ENCODE peak calls at places on chromosomes 11 and 22, in nine cellular contexts. One of them, this sample, is unnamed.

GRCh38 chr11:17639091-17639490 is 80.3 kb upstream of the MYOD1 start:
- DNase-seq in cardiac muscle cell: no peak
- DNase-seq in activated effector memory CD4-positive, alpha-beta T cell treated with anti-CD3 and anti-CD28 coated beads, Interleukin-2, amount 50 U/mL, for 16 hours: no peak
- DNase-seq in left ventricle myocardium superior: no peak
- DNase-seq in brain microvascular endothelial cell: no peak
- DNase-seq in stimulated activated CD4-positive, alpha-beta T cell treated with anti-CD3 and anti-CD28 coated beads, Interleukin-1b, Interleukin-23, amount 100 ng/mL, for 24 hours: no peak
- DNase-seq in neural crest cell: no peak
- DNase-seq in T-helper 9 cell: no peak
- DNase-seq in aorta: no peak
- DNase-seq in this sample: no peak

GRCh38 chr11:73114110-73114834 is 27.8 kb downstream of the FCHSD2 start:
- DNase-seq in cardiac muscle cell: no peak
- DNase-seq in stimulated activated CD4-positive, alpha-beta T cell treated with anti-CD3 and anti-CD28 coated beads, Interleukin-1b, Interleukin-23, amount 100 ng/mL, for 24 hours: no peak
- DNase-seq in neural crest cell: no peak
- DNase-seq in brain microvascular endothelial cell: no peak
- DNase-seq in aorta: no peak
- DNase-seq in T-helper 9 cell: no peak
- DNase-seq in left ventricle myocardium superior: no peak
- DNase-seq in activated effector memory CD4-positive, alpha-beta T cell treated with anti-CD3 and anti-CD28 coated beads, Interleukin-2, amount 50 U/mL, for 16 hours: no peak
- DNase-seq in this sample: no peak

GRCh38 chr11:68965901-68966868 is 14.6 kb downstream of the MRGPRD start:
- DNase-seq in neural crest cell: no peak
- DNase-seq in stimulated activated CD4-positive, alpha-beta T cell treated with anti-CD3 and anti-CD28 coated beads, Interleukin-1b, Interleukin-23, amount 100 ng/mL, for 24 hours: no peak
- DNase-seq in aorta: peak; percentile 62
- DNase-seq in cardiac muscle cell: no peak
- DNase-seq in brain microvascular endothelial cell: no peak
- DNase-seq in left ventricle myocardium superior: no peak
- DNase-seq in activated effector memory CD4-positive, alpha-beta T cell treated with anti-CD3 and anti-CD28 coated beads, Interleukin-2, amount 50 U/mL, for 16 hours: peak; percentile 65
- DNase-seq in T-helper 9 cell: no peak
- DNase-seq in this sample: no peak

GRCh38 chr22:45318168-45318557 is 8.4 kb downstream of the FAM118A start:
- DNase-seq in neural crest cell: no peak
- DNase-seq in stimulated activated CD4-positive, alpha-beta T cell treated with anti-CD3 and anti-CD28 coated beads, Interleukin-1b, Interleukin-23, amount 100 ng/mL, for 24 hours: peak; percentile 66
- DNase-seq in T-helper 9 cell: peak; percentile 79
- DNase-seq in left ventricle myocardium superior: peak; percentile 86
- DNase-seq in aorta: peak; percentile 95
- DNase-seq in activated effector memory CD4-positive, alpha-beta T cell treated with anti-CD3 and anti-CD28 coated beads, Interleukin-2, amount 50 U/mL, for 16 hours: peak; percentile 95
- DNase-seq in brain microvascular endothelial cell: peak; percentile 97
- DNase-seq in cardiac muscle cell: peak; percentile 44
- DNase-seq in this sample: peak; percentile 70

GRCh38 chr11:69010361-69010891 is 2.6 kb downstream of the MRGPRF start:
- DNase-seq in aorta: peak; percentile 81
- DNase-seq in neural crest cell: no peak
- DNase-seq in cardiac muscle cell: no peak
- DNase-seq in activated effector memory CD4-positive, alpha-beta T cell treated with anti-CD3 and anti-CD28 coated beads, Interleukin-2, amount 50 U/mL, for 16 hours: no peak
- DNase-seq in brain microvascular endothelial cell: no peak
- DNase-seq in left ventricle myocardium superior: no peak
- DNase-seq in stimulated activated CD4-positive, alpha-beta T cell treated with anti-CD3 and anti-CD28 coated beads, Interleukin-1b, Interleukin-23, amount 100 ng/mL, for 24 hours: no peak
- DNase-seq in T-helper 9 cell: no peak
- DNase-seq in this sample: no peak

GRCh38 chr11:126344291-126344970 is 11.1 kb upstream of the ST3GAL4 start:
- DNase-seq in T-helper 9 cell: no peak
- DNase-seq in aorta: no peak
- DNase-seq in activated effector memory CD4-positive, alpha-beta T cell treated with anti-CD3 and anti-CD28 coated beads, Interleukin-2, amount 50 U/mL, for 16 hours: no peak
- DNase-seq in cardiac muscle cell: no peak
- DNase-seq in neural crest cell: no peak
- DNase-seq in stimulated activated CD4-positive, alpha-beta T cell treated with anti-CD3 and anti-CD28 coated beads, Interleukin-1b, Interleukin-23, amount 100 ng/mL, for 24 hours: no peak
- DNase-seq in left ventricle myocardium superior: no peak
- DNase-seq in brain microvascular endothelial cell: no peak
- DNase-seq in this sample: no peak

GRCh38 chr11:64609436-64610047 is 18.5 kb downstream of the SLC22A12 start:
- DNase-seq in neural crest cell: no peak
- DNase-seq in cardiac muscle cell: no peak
- DNase-seq in T-helper 9 cell: no peak
- DNase-seq in brain microvascular endothelial cell: no peak
- DNase-seq in activated effector memory CD4-positive, alpha-beta T cell treated with anti-CD3 and anti-CD28 coated beads, Interleukin-2, amount 50 U/mL, for 16 hours: no peak
- DNase-seq in aorta: no peak
- DNase-seq in left ventricle myocardium superior: no peak
- DNase-seq in stimulated activated CD4-positive, alpha-beta T cell treated with anti-CD3 and anti-CD28 coated beads, Interleukin-1b, Interleukin-23, amount 100 ng/mL, for 24 hours: no peak
- DNase-seq in this sample: no peak

GRCh38 chr11:16603890-16604783 is 134.3 kb upstream of the C11orf58 start:
- DNase-seq in cardiac muscle cell: peak; percentile 45
- DNase-seq in T-helper 9 cell: no peak
- DNase-seq in activated effector memory CD4-positive, alpha-beta T cell treated with anti-CD3 and anti-CD28 coated beads, Interleukin-2, amount 50 U/mL, for 16 hours: no peak
- DNase-seq in left ventricle myocardium superior: peak; percentile 86
- DNase-seq in brain microvascular endothelial cell: peak; percentile 5
- DNase-seq in aorta: peak; percentile 82
- DNase-seq in stimulated activated CD4-positive, alpha-beta T cell treated with anti-CD3 and anti-CD28 coated beads, Interleukin-1b, Interleukin-23, amount 100 ng/mL, for 24 hours: no peak
- DNase-seq in neural crest cell: peak; percentile 30
- DNase-seq in this sample: peak; percentile 33

GRCh38 chr22:48082284-48082683 is 1319.8 kb downstream of the TBC1D22A start:
- DNase-seq in T-helper 9 cell: no peak
- DNase-seq in brain microvascular endothelial cell: no peak
- DNase-seq in neural crest cell: no peak
- DNase-seq in aorta: no peak
- DNase-seq in cardiac muscle cell: no peak
- DNase-seq in activated effector memory CD4-positive, alpha-beta T cell treated with anti-CD3 and anti-CD28 coated beads, Interleukin-2, amount 50 U/mL, for 16 hours: no peak
- DNase-seq in left ventricle myocardium superior: no peak
- DNase-seq in stimulated activated CD4-positive, alpha-beta T cell treated with anti-CD3 and anti-CD28 coated beads, Interleukin-1b, Interleukin-23, amount 100 ng/mL, for 24 hours: no peak
- DNase-seq in this sample: no peak

GRCh38 chr11:117807482-117808272 is 10.7 kb upstream of the DSCAML1 start:
- DNase-seq in brain microvascular endothelial cell: peak; percentile 69
- DNase-seq in activated effector memory CD4-positive, alpha-beta T cell treated with anti-CD3 and anti-CD28 coated beads, Interleukin-2, amount 50 U/mL, for 16 hours: peak; percentile 92
- DNase-seq in aorta: peak; percentile 92
- DNase-seq in T-helper 9 cell: peak; percentile 78
- DNase-seq in cardiac muscle cell: peak; percentile 82
- DNase-seq in neural crest cell: peak; percentile 82
- DNase-seq in stimulated activated CD4-positive, alpha-beta T cell treated with anti-CD3 and anti-CD28 coated beads, Interleukin-1b, Interleukin-23, amount 100 ng/mL, for 24 hours: peak; percentile 49
- DNase-seq in left ventricle myocardium superior: peak; percentile 90
- DNase-seq in this sample: peak; percentile 76

GRCh38 chr22:46632646-46633249 is 12.6 kb downstream of the GRAMD4 start:
- DNase-seq in T-helper 9 cell: no peak
- DNase-seq in aorta: no peak
- DNase-seq in left ventricle myocardium superior: peak; percentile 35
- DNase-seq in stimulated activated CD4-positive, alpha-beta T cell treated with anti-CD3 and anti-CD28 coated beads, Interleukin-1b, Interleukin-23, amount 100 ng/mL, for 24 hours: no peak
- DNase-seq in activated effector memory CD4-positive, alpha-beta T cell treated with anti-CD3 and anti-CD28 coated beads, Interleukin-2, amount 50 U/mL, for 16 hours: no peak
- DNase-seq in neural crest cell: no peak
- DNase-seq in cardiac muscle cell: no peak
- DNase-seq in brain microvascular endothelial cell: no peak
- DNase-seq in this sample: no peak

GRCh38 chr22:48921411-48921903 is 906.2 kb downstream of the BRD1 start:
- DNase-seq in brain microvascular endothelial cell: no peak
- DNase-seq in stimulated activated CD4-positive, alpha-beta T cell treated with anti-CD3 and anti-CD28 coated beads, Interleukin-1b, Interleukin-23, amount 100 ng/mL, for 24 hours: no peak
- DNase-seq in cardiac muscle cell: no peak
- DNase-seq in T-helper 9 cell: no peak
- DNase-seq in neural crest cell: no peak
- DNase-seq in aorta: peak; percentile 55
- DNase-seq in activated effector memory CD4-positive, alpha-beta T cell treated with anti-CD3 and anti-CD28 coated beads, Interleukin-2, amount 50 U/mL, for 16 hours: peak; percentile 34
- DNase-seq in left ventricle myocardium superior: no peak
- DNase-seq in this sample: no peak

GRCh38 chr11:132068556-132068955 is 698.1 kb downstream of the NTM start:
- DNase-seq in T-helper 9 cell: no peak
- DNase-seq in stimulated activated CD4-positive, alpha-beta T cell treated with anti-CD3 and anti-CD28 coated beads, Interleukin-1b, Interleukin-23, amount 100 ng/mL, for 24 hours: no peak
- DNase-seq in aorta: no peak
- DNase-seq in cardiac muscle cell: no peak
- DNase-seq in left ventricle myocardium superior: no peak
- DNase-seq in brain microvascular endothelial cell: no peak
- DNase-seq in activated effector memory CD4-positive, alpha-beta T cell treated with anti-CD3 and anti-CD28 coated beads, Interleukin-2, amount 50 U/mL, for 16 hours: no peak
- DNase-seq in neural crest cell: no peak
- DNase-seq in this sample: no peak

GRCh38 chr11:76459299-76459698 is 14.5 kb downstream of the EMSY start:
- DNase-seq in brain microvascular endothelial cell: no peak
- DNase-seq in neural crest cell: no peak
- DNase-seq in left ventricle myocardium superior: no peak
- DNase-seq in stimulated activated CD4-positive, alpha-beta T cell treated with anti-CD3 and anti-CD28 coated beads, Interleukin-1b, Interleukin-23, amount 100 ng/mL, for 24 hours: no peak
- DNase-seq in T-helper 9 cell: no peak
- DNase-seq in aorta: no peak
- DNase-seq in cardiac muscle cell: no peak
- DNase-seq in activated effector memory CD4-positive, alpha-beta T cell treated with anti-CD3 and anti-CD28 coated beads, Interleukin-2, amount 50 U/mL, for 16 hours: no peak
- DNase-seq in this sample: peak; percentile 21

GRCh38 chr11:18774801-18775200 is 16.8 kb downstream of the PTPN5 start:
- DNase-seq in stimulated activated CD4-positive, alpha-beta T cell treated with anti-CD3 and anti-CD28 coated beads, Interleukin-1b, Interleukin-23, amount 100 ng/mL, for 24 hours: no peak
- DNase-seq in left ventricle myocardium superior: no peak
- DNase-seq in neural crest cell: no peak
- DNase-seq in T-helper 9 cell: no peak
- DNase-seq in cardiac muscle cell: no peak
- DNase-seq in activated effector memory CD4-positive, alpha-beta T cell treated with anti-CD3 and anti-CD28 coated beads, Interleukin-2, amount 50 U/mL, for 16 hours: no peak
- DNase-seq in brain microvascular endothelial cell: no peak
- DNase-seq in aorta: no peak
- DNase-seq in this sample: no peak

GRCh38 chr11:10742460-10743208 is 8.4 kb upstream of the CTR9 start:
- DNase-seq in T-helper 9 cell: peak; percentile 18
- DNase-seq in activated effector memory CD4-positive, alpha-beta T cell treated with anti-CD3 and anti-CD28 coated beads, Interleukin-2, amount 50 U/mL, for 16 hours: peak; percentile 70
- DNase-seq in neural crest cell: no peak
- DNase-seq in brain microvascular endothelial cell: peak; percentile 72
- DNase-seq in cardiac muscle cell: no peak
- DNase-seq in stimulated activated CD4-positive, alpha-beta T cell treated with anti-CD3 and anti-CD28 coated beads, Interleukin-1b, Interleukin-23, amount 100 ng/mL, for 24 hours: no peak
- DNase-seq in aorta: no peak
- DNase-seq in left ventricle myocardium superior: no peak
- DNase-seq in this sample: no peak

GRCh38 chr11:62004473-62004872 is 37.0 kb upstream of the FTH1 start:
- DNase-seq in brain microvascular endothelial cell: peak; percentile 56
- DNase-seq in left ventricle myocardium superior: peak; percentile 39
- DNase-seq in cardiac muscle cell: no peak
- DNase-seq in T-helper 9 cell: no peak
- DNase-seq in stimulated activated CD4-positive, alpha-beta T cell treated with anti-CD3 and anti-CD28 coated beads, Interleukin-1b, Interleukin-23, amount 100 ng/mL, for 24 hours: no peak
- DNase-seq in aorta: peak; percentile 79
- DNase-seq in neural crest cell: no peak
- DNase-seq in activated effector memory CD4-positive, alpha-beta T cell treated with anti-CD3 and anti-CD28 coated beads, Interleukin-2, amount 50 U/mL, for 16 hours: no peak
- DNase-seq in this sample: no peak

GRCh38 chr11:115676206-115676605 is 172.0 kb upstream of the CADM1 start:
- DNase-seq in cardiac muscle cell: peak; percentile 44
- DNase-seq in left ventricle myocardium superior: no peak
- DNase-seq in stimulated activated CD4-positive, alpha-beta T cell treated with anti-CD3 and anti-CD28 coated beads, Interleukin-1b, Interleukin-23, amount 100 ng/mL, for 24 hours: no peak
- DNase-seq in T-helper 9 cell: no peak
- DNase-seq in activated effector memory CD4-positive, alpha-beta T cell treated with anti-CD3 and anti-CD28 coated beads, Interleukin-2, amount 50 U/mL, for 16 hours: no peak
- DNase-seq in aorta: no peak
- DNase-seq in neural crest cell: no peak
- DNase-seq in brain microvascular endothelial cell: no peak
- DNase-seq in this sample: no peak

GRCh38 chr11:33723238-33723881 is 12.9 kb downstream of the CD59 start:
- DNase-seq in cardiac muscle cell: no peak
- DNase-seq in T-helper 9 cell: no peak
- DNase-seq in stimulated activated CD4-positive, alpha-beta T cell treated with anti-CD3 and anti-CD28 coated beads, Interleukin-1b, Interleukin-23, amount 100 ng/mL, for 24 hours: no peak
- DNase-seq in aorta: no peak
- DNase-seq in brain microvascular endothelial cell: peak; percentile 95
- DNase-seq in left ventricle myocardium superior: peak; percentile 36
- DNase-seq in neural crest cell: no peak
- DNase-seq in activated effector memory CD4-positive, alpha-beta T cell treated with anti-CD3 and anti-CD28 coated beads, Interleukin-2, amount 50 U/mL, for 16 hours: no peak
- DNase-seq in this sample: no peak

GRCh38 chr11:114559425-114560310 is at the start of gene NXPE1:
- DNase-seq in neural crest cell: no peak
- DNase-seq in left ventricle myocardium superior: no peak
- DNase-seq in brain microvascular endothelial cell: no peak
- DNase-seq in cardiac muscle cell: no peak
- DNase-seq in activated effector memory CD4-positive, alpha-beta T cell treated with anti-CD3 and anti-CD28 coated beads, Interleukin-2, amount 50 U/mL, for 16 hours: no peak
- DNase-seq in T-helper 9 cell: no peak
- DNase-seq in stimulated activated CD4-positive, alpha-beta T cell treated with anti-CD3 and anti-CD28 coated beads, Interleukin-1b, Interleukin-23, amount 100 ng/mL, for 24 hours: no peak
- DNase-seq in aorta: no peak
- DNase-seq in this sample: no peak

GRCh38 chr11:21278840-21279239 is 609.5 kb downstream of the NELL1 start:
- DNase-seq in T-helper 9 cell: no peak
- DNase-seq in left ventricle myocardium superior: no peak
- DNase-seq in neural crest cell: no peak
- DNase-seq in activated effector memory CD4-positive, alpha-beta T cell treated with anti-CD3 and anti-CD28 coated beads, Interleukin-2, amount 50 U/mL, for 16 hours: no peak
- DNase-seq in aorta: no peak
- DNase-seq in cardiac muscle cell: no peak
- DNase-seq in stimulated activated CD4-positive, alpha-beta T cell treated with anti-CD3 and anti-CD28 coated beads, Interleukin-1b, Interleukin-23, amount 100 ng/mL, for 24 hours: no peak
- DNase-seq in brain microvascular endothelial cell: no peak
- DNase-seq in this sample: no peak

GRCh38 chr11:71365626-71366025 is 82.6 kb downstream of the DHCR7 start:
- DNase-seq in stimulated activated CD4-positive, alpha-beta T cell treated with anti-CD3 and anti-CD28 coated beads, Interleukin-1b, Interleukin-23, amount 100 ng/mL, for 24 hours: no peak
- DNase-seq in neural crest cell: no peak
- DNase-seq in left ventricle myocardium superior: no peak
- DNase-seq in cardiac muscle cell: no peak
- DNase-seq in brain microvascular endothelial cell: no peak
- DNase-seq in activated effector memory CD4-positive, alpha-beta T cell treated with anti-CD3 and anti-CD28 coated beads, Interleukin-2, amount 50 U/mL, for 16 hours: no peak
- DNase-seq in T-helper 9 cell: no peak
- DNase-seq in aorta: peak; percentile 59
- DNase-seq in this sample: no peak

GRCh38 chr22:24894220-24894975 is 52.1 kb downstream of the LHFPL7 start:
- DNase-seq in activated effector memory CD4-positive, alpha-beta T cell treated with anti-CD3 and anti-CD28 coated beads, Interleukin-2, amount 50 U/mL, for 16 hours: no peak
- DNase-seq in T-helper 9 cell: no peak
- DNase-seq in cardiac muscle cell: peak; percentile 17
- DNase-seq in stimulated activated CD4-positive, alpha-beta T cell treated with anti-CD3 and anti-CD28 coated beads, Interleukin-1b, Interleukin-23, amount 100 ng/mL, for 24 hours: no peak
- DNase-seq in aorta: peak; percentile 92
- DNase-seq in neural crest cell: no peak
- DNase-seq in left ventricle myocardium superior: peak; percentile 87
- DNase-seq in brain microvascular endothelial cell: peak; percentile 95
- DNase-seq in this sample: no peak